ENCODE peak calls at places on chromosomes 16 and 17, in six cellular contexts. One of them, this sample, is unnamed.

GRCh38 chr17:45902892-45903346 is 8.6 kb downstream of the MAPT start:
- DNase-seq in activated CD4-positive, CD25-positive, alpha-beta regulatory T cell: no peak
- DNase-seq in AG09319: no peak
- DNase-seq in H54: no peak
- DNase-seq in pons: peak
- DNase-seq in NCI-H1092 treated with DMSO at 0.1 percent for 48 hours: peak
- DNase-seq in this sample: peak

GRCh38 chr16:79067600-79067999 is 532.9 kb downstream of the MAF start:
- DNase-seq in activated CD4-positive, CD25-positive, alpha-beta regulatory T cell: no peak
- DNase-seq in AG09319: no peak
- DNase-seq in H54: no peak
- DNase-seq in pons: no peak
- DNase-seq in NCI-H1092 treated with DMSO at 0.1 percent for 48 hours: no peak
- DNase-seq in this sample: no peak

GRCh38 chr17:29143894-29144293 is 36.3 kb downstream of the MYO18A start:
- DNase-seq in activated CD4-positive, CD25-positive, alpha-beta regulatory T cell: no peak
- DNase-seq in AG09319: no peak
- DNase-seq in H54: no peak
- DNase-seq in pons: peak
- DNase-seq in NCI-H1092 treated with DMSO at 0.1 percent for 48 hours: no peak
- DNase-seq in this sample: no peak

GRCh38 chr16:68146583-68146982 is 61.4 kb downstream of the NFATC3 start:
- DNase-seq in activated CD4-positive, CD25-positive, alpha-beta regulatory T cell: no peak
- DNase-seq in AG09319: peak
- DNase-seq in H54: no peak
- DNase-seq in pons: no peak
- DNase-seq in NCI-H1092 treated with DMSO at 0.1 percent for 48 hours: no peak
- DNase-seq in this sample: no peak

GRCh38 chr16:73713817-73714495 is 582.7 kb upstream of the PSMD7 start:
- DNase-seq in activated CD4-positive, CD25-positive, alpha-beta regulatory T cell: no peak
- DNase-seq in AG09319: no peak
- DNase-seq in H54: peak
- DNase-seq in pons: peak
- DNase-seq in NCI-H1092 treated with DMSO at 0.1 percent for 48 hours: no peak
- DNase-seq in this sample: no peak

GRCh38 chr17:57514614-57515013 is 230.5 kb downstream of the CCDC182 start:
- DNase-seq in activated CD4-positive, CD25-positive, alpha-beta regulatory T cell: no peak
- DNase-seq in AG09319: no peak
- DNase-seq in H54: no peak
- DNase-seq in pons: no peak
- DNase-seq in NCI-H1092 treated with DMSO at 0.1 percent for 48 hours: no peak
- DNase-seq in this sample: no peak

GRCh38 chr17:79715318-79716182 is 15.2 kb upstream of the ENPP7 start:
- DNase-seq in activated CD4-positive, CD25-positive, alpha-beta regulatory T cell: no peak
- DNase-seq in AG09319: no peak
- DNase-seq in H54: no peak
- DNase-seq in pons: no peak
- DNase-seq in NCI-H1092 treated with DMSO at 0.1 percent for 48 hours: no peak
- DNase-seq in this sample: no peak

GRCh38 chr17:74085434-74085833 is 118.0 kb upstream of the RPL38 start:
- DNase-seq in activated CD4-positive, CD25-positive, alpha-beta regulatory T cell: no peak
- DNase-seq in AG09319: no peak
- DNase-seq in H54: no peak
- DNase-seq in pons: no peak
- DNase-seq in NCI-H1092 treated with DMSO at 0.1 percent for 48 hours: no peak
- DNase-seq in this sample: no peak

GRCh38 chr16:88442811-88443576 is 10.1 kb upstream of the ZFPM1 start:
- DNase-seq in activated CD4-positive, CD25-positive, alpha-beta regulatory T cell: peak
- DNase-seq in AG09319: peak
- DNase-seq in H54: peak
- DNase-seq in pons: peak
- DNase-seq in NCI-H1092 treated with DMSO at 0.1 percent for 48 hours: peak
- DNase-seq in this sample: no peak

GRCh38 chr17:69654981-69655581 is 240.6 kb downstream of the MAP2K6 start:
- DNase-seq in activated CD4-positive, CD25-positive, alpha-beta regulatory T cell: no peak
- DNase-seq in AG09319: peak
- DNase-seq in H54: peak
- DNase-seq in pons: no peak
- DNase-seq in NCI-H1092 treated with DMSO at 0.1 percent for 48 hours: no peak
- DNase-seq in this sample: no peak

GRCh38 chr17:63850401-63850800 is 7.9 kb upstream of the SMARCD2 start:
- DNase-seq in activated CD4-positive, CD25-positive, alpha-beta regulatory T cell: no peak
- DNase-seq in AG09319: no peak
- DNase-seq in H54: no peak
- DNase-seq in pons: no peak
- DNase-seq in NCI-H1092 treated with DMSO at 0.1 percent for 48 hours: no peak
- DNase-seq in this sample: no peak

GRCh38 chr16:86517652-86518258 is 7.4 kb downstream of the FOXF1 start:
- DNase-seq in activated CD4-positive, CD25-positive, alpha-beta regulatory T cell: no peak
- DNase-seq in AG09319: peak
- DNase-seq in H54: peak
- DNase-seq in pons: peak
- DNase-seq in NCI-H1092 treated with DMSO at 0.1 percent for 48 hours: peak
- DNase-seq in this sample: no peak

GRCh38 chr17:1005361-1005946 is 8.5 kb downstream of the TIMM22 start:
- DNase-seq in activated CD4-positive, CD25-positive, alpha-beta regulatory T cell: no peak
- DNase-seq in AG09319: peak
- DNase-seq in H54: no peak
- DNase-seq in pons: peak
- DNase-seq in NCI-H1092 treated with DMSO at 0.1 percent for 48 hours: peak
- DNase-seq in this sample: peak

GRCh38 chr17:44385287-44386181 is 3.9 kb downstream of the ITGA2B start:
- DNase-seq in activated CD4-positive, CD25-positive, alpha-beta regulatory T cell: peak
- DNase-seq in AG09319: peak
- DNase-seq in H54: peak
- DNase-seq in pons: no peak
- DNase-seq in NCI-H1092 treated with DMSO at 0.1 percent for 48 hours: peak
- DNase-seq in this sample: no peak

GRCh38 chr17:77466140-77466539 is 325.4 kb downstream of the SEC14L1 start:
- DNase-seq in activated CD4-positive, CD25-positive, alpha-beta regulatory T cell: no peak
- DNase-seq in AG09319: no peak
- DNase-seq in H54: no peak
- DNase-seq in pons: no peak
- DNase-seq in NCI-H1092 treated with DMSO at 0.1 percent for 48 hours: no peak
- DNase-seq in this sample: no peak

GRCh38 chr16:17269434-17269833 is 201.3 kb downstream of the XYLT1 start:
- DNase-seq in activated CD4-positive, CD25-positive, alpha-beta regulatory T cell: no peak
- DNase-seq in AG09319: no peak
- DNase-seq in H54: no peak
- DNase-seq in pons: no peak
- DNase-seq in NCI-H1092 treated with DMSO at 0.1 percent for 48 hours: no peak
- DNase-seq in this sample: no peak

GRCh38 chr17:73650147-73650546 is 5.9 kb upstream of the SDK2 start:
- DNase-seq in activated CD4-positive, CD25-positive, alpha-beta regulatory T cell: no peak
- DNase-seq in AG09319: no peak
- DNase-seq in H54: no peak
- DNase-seq in pons: no peak
- DNase-seq in NCI-H1092 treated with DMSO at 0.1 percent for 48 hours: peak
- DNase-seq in this sample: no peak

GRCh38 chr17:335691-336090 is 16.9 kb downstream of the RPH3AL start:
- DNase-seq in activated CD4-positive, CD25-positive, alpha-beta regulatory T cell: no peak
- DNase-seq in AG09319: no peak
- DNase-seq in H54: no peak
- DNase-seq in pons: no peak
- DNase-seq in NCI-H1092 treated with DMSO at 0.1 percent for 48 hours: peak
- DNase-seq in this sample: no peak

GRCh38 chr17:3513305-3514035 is 37.7 kb downstream of the ASPA start:
- DNase-seq in activated CD4-positive, CD25-positive, alpha-beta regulatory T cell: no peak
- DNase-seq in AG09319: no peak
- DNase-seq in H54: no peak
- DNase-seq in pons: no peak
- DNase-seq in NCI-H1092 treated with DMSO at 0.1 percent for 48 hours: no peak
- DNase-seq in this sample: no peak

GRCh38 chr17:39208136-39208535 is 8.1 kb downstream of the RPL19 start:
- DNase-seq in activated CD4-positive, CD25-positive, alpha-beta regulatory T cell: no peak
- DNase-seq in AG09319: no peak
- DNase-seq in H54: no peak
- DNase-seq in pons: no peak
- DNase-seq in NCI-H1092 treated with DMSO at 0.1 percent for 48 hours: no peak
- DNase-seq in this sample: no peak

GRCh38 chr16:67029249-67030096 is 524 bp downstream of the CBFB start:
- DNase-seq in activated CD4-positive, CD25-positive, alpha-beta regulatory T cell: peak
- DNase-seq in AG09319: no peak
- DNase-seq in H54: no peak
- DNase-seq in pons: peak
- DNase-seq in NCI-H1092 treated with DMSO at 0.1 percent for 48 hours: peak
- DNase-seq in this sample: no peak

GRCh38 chr16:85137323-85138072 is 25.2 kb upstream of the CIBAR2 start:
- DNase-seq in activated CD4-positive, CD25-positive, alpha-beta regulatory T cell: no peak
- DNase-seq in AG09319: peak
- DNase-seq in H54: peak
- DNase-seq in pons: peak
- DNase-seq in NCI-H1092 treated with DMSO at 0.1 percent for 48 hours: no peak
- DNase-seq in this sample: no peak

This sample was measured in NCI-H2029 treated with DMSO at 0.1 percent for 48 hours.